ENCODE peak calls at places on chromosomes 12 and 14, in nine cellular contexts. N is GM23248, I is kidney, B is endodermal cell, P is mammary epithelial cell, Z is lung, J is cardiac muscle cell, W is left ventricle myocardium inferior, Y is astrocyte. X is an unnamed sample. For H3K4me1, the result is how much of the 10 kb centered on the place peaks cover.

GRCh38 chr12:111598637-111599458 is at the start of gene ATXN2:
- DNase-seq in Z (peak), B (peak), I (peak), J (peak), Y (no peak), N (peak), P (no peak), W (peak), X (peak)

GRCh38 chr12:76480800-76481199 is 78.8 kb downstream of the OSBPL8 start:
- DNase-seq in B (no peak), Y (no peak), W (no peak), Z (no peak), N (no peak), J (no peak), I (no peak), P (no peak), X (no peak)

GRCh38 chr12:109165599-109165998 is 49.2 kb downstream of the ACACB start:
- DNase-seq in W (no peak), I (no peak), P (peak), Y (no peak), B (no peak), J (no peak), N (peak), Z (no peak), X (no peak)

GRCh38 chr14:75915063-75915462 is 66.7 kb downstream of the TGFB3 start:
- DNase-seq in Y (no peak), Z (no peak), B (no peak), N (no peak), W (no peak), I (no peak), J (no peak), P (no peak), X (no peak)

GRCh38 chr12:5154091-5154490 is 110.4 kb downstream of the KCNA5 start:
- DNase-seq in B (peak), Z (no peak), J (peak), N (no peak), W (no peak), P (no peak), Y (no peak), I (no peak), X (no peak)

GRCh38 chr12:122865268-122866231 is 30.3 kb downstream of the HIP1R start:
- DNase-seq in J (peak), I (peak), P (no peak), N (peak), Y (no peak), W (peak), Z (no peak), B (peak), X (no peak)

GRCh38 chr14:34781242-34781641 is 66.8 kb upstream of the CFL2 start:
- DNase-seq in Y (peak), Z (no peak), P (peak), W (no peak), B (no peak), N (peak), J (no peak), I (no peak), X (no peak)

GRCh38 chr12:68823711-68824110 is 15.7 kb downstream of the MDM2 start:
- DNase-seq in P (no peak), I (no peak), J (no peak), Z (no peak), N (no peak), W (no peak), Y (peak), B (no peak), X (no peak)

GRCh38 chr14:24329736-24330135 is 5.1 kb downstream of the ADCY4 start:
- DNase-seq in P (no peak), B (no peak), I (peak), J (no peak), W (no peak), Z (peak), Y (no peak), N (peak), X (no peak)

GRCh38 chr14:77302926-77303325 is 17.8 kb downstream of the POMT2 start:
- DNase-seq in P (peak), I (no peak), W (no peak), Z (no peak), N (peak), B (no peak), Y (peak), J (no peak), X (no peak)

GRCh38 chr12:57737467-57738141 is 938 bp downstream of the AGAP2 start:
- DNase-seq in P (no peak), B (peak), I (no peak), Z (no peak), N (peak), J (peak), Y (no peak), W (no peak), X (no peak)

GRCh38 chr14:99321955-99322730 is 50.1 kb upstream of the BCL11B start:
- DNase-seq in I (no peak), W (no peak), B (peak), Z (no peak), N (no peak), Y (no peak), J (no peak), P (no peak), X (no peak)

GRCh38 chr14:104388011-104388521 is 191.5 kb upstream of the C14orf180 start:
- DNase-seq in Y (no peak), W (no peak), Z (no peak), P (no peak), J (no peak), I (peak), N (no peak), B (peak), X (no peak)

GRCh38 chr12:108066583-108067234 is 62.4 kb upstream of the WSCD2 start:
- DNase-seq in Y (no peak), W (no peak), P (no peak), B (no peak), N (peak), Z (no peak), I (no peak), J (no peak), X (no peak)

GRCh38 chr12:111068281-111068680 is 147.9 kb upstream of the MYL2 start:
- DNase-seq in W (no peak), B (no peak), P (no peak), N (no peak), J (peak), Z (no peak), Y (no peak), I (no peak), X (no peak)

GRCh38 chr12:1870998-1871917 is 47.2 kb downstream of the CACNA2D4 start:
- DNase-seq in Z (no peak), J (no peak), Y (no peak), B (peak), P (no peak), W (no peak), N (no peak), I (no peak), X (no peak)

GRCh38 chr12:125549836-125550235 is 484.6 kb downstream of the AACS start:
- DNase-seq in Y (no peak), Z (no peak), P (no peak), B (peak), W (no peak), J (no peak), N (no peak), I (no peak), X (no peak)

GRCh38 chr14:37035401-37035800 is 137.0 kb downstream of the SLC25A21 start:
- DNase-seq in W (no peak), P (no peak), N (no peak), Z (no peak), Y (no peak), J (no peak), I (no peak), B (no peak), X (no peak)

GRCh38 chr12:93080994-93081809 is 152.1 kb upstream of the EEA1 start:
- DNase-seq in B (peak), N (no peak), Y (peak), W (no peak), I (no peak), Z (no peak), J (no peak), P (peak), X (no peak)

GRCh38 chr12:64007853-64008252 is 163.4 kb downstream of the SRGAP1 start:
- DNase-seq in N (peak), I (no peak), P (no peak), W (no peak), Z (no peak), B (no peak), J (no peak), Y (peak), X (no peak)

GRCh38 chr12:56994231-56994746 is 12.1 kb downstream of the ZBTB39 start:
- DNase-seq in B (peak), P (no peak), J (no peak), Z (no peak), Y (no peak), I (no peak), N (no peak), W (no peak), X (no peak)

GRCh38 chr12:40054554-40055226 is 51.2 kb downstream of the SLC2A13 start:
- DNase-seq in Y (peak), J (no peak), N (peak), Z (no peak), W (peak), P (peak), I (no peak), B (no peak), X (peak)

GRCh38 chr12:93773122-93773871 is 96.1 kb downstream of the CRADD start:
- DNase-seq in B (no peak), W (no peak), J (no peak), I (no peak), Z (no peak), N (peak), Y (peak), P (peak), X (no peak)

GRCh38 chr12:16012086-16012485 is 101.0 kb downstream of the DERA start:
- DNase-seq in B (no peak), W (peak), J (no peak), N (peak), P (no peak), Y (peak), I (no peak), Z (no peak), X (peak)

GRCh38 chr14:103118663-103119404 is 4.4 kb upstream of the TNFAIP2 start:
- DNase-seq in N (no peak), W (peak), J (no peak), Z (peak), I (no peak), B (no peak), P (no peak), Y (no peak), X (peak)

GRCh38 chr12:108313609-108314331 is 25.3 kb downstream of the CMKLR1 start:
- DNase-seq in N (no peak), W (no peak), B (peak), P (no peak), Z (no peak), I (peak), J (peak), Y (no peak), X (peak)

GRCh38 chr12:125983784-125984510 is 918.7 kb downstream of the AACS start:
- DNase-seq in N (no peak), I (no peak), J (peak), B (peak), P (no peak), W (no peak), Y (peak), Z (no peak), X (no peak)

GRCh38 chr14:21455592-21455911 is 371 bp downstream of the CHD8 start:
- DNase-seq in Z (no peak), J (no peak), N (peak), B (no peak), P (peak), I (no peak), Y (no peak), W (no peak), X (no peak)

GRCh38 chr12:64097346-64098105 is 124.6 kb downstream of the KICS2 start:
- DNase-seq in Z (no peak), B (no peak), N (peak), Y (peak), W (no peak), I (no peak), P (no peak), J (no peak), X (no peak)

GRCh38 chr14:85088231-85088630 is 441.7 kb upstream of the FLRT2 start:
- DNase-seq in B (no peak), I (no peak), Y (peak), N (peak), W (no peak), J (no peak), P (peak), Z (no peak), X (no peak)

GRCh38 chr12:96047621-96048211 is 12.3 kb upstream of the LTA4H start:
- DNase-seq in P (peak), N (peak), B (no peak), I (no peak), W (no peak), Y (peak), J (no peak), Z (peak), X (no peak)

GRCh38 chr12:21330682-21331253 is 3.9 kb downstream of the SLCO1A2 start:
- DNase-seq in P (no peak), W (no peak), N (no peak), I (no peak), B (no peak), Z (no peak), J (no peak), Y (peak), X (no peak)

GRCh38 chr14:59511916-59512530 is 27.7 kb downstream of the JKAMP start:
- DNase-seq in Y (no peak), P (no peak), B (peak), W (no peak), Z (no peak), N (peak), I (no peak), J (peak), X (no peak)

GRCh38 chr14:38207342-38207741 is 362 bp upstream of the SSTR1 start:
- DNase-seq in J (no peak), Y (no peak), P (no peak), N (peak), B (peak), I (no peak), W (no peak), Z (no peak), X (no peak)

GRCh38 chr12:19018302-19018980 is 111.1 kb upstream of the PLEKHA5 start:
- DNase-seq in J (no peak), Z (no peak), P (peak), N (peak), B (no peak), Y (peak), I (no peak), W (no peak), X (no peak)

GRCh38 chr12:130813436-130813835 is 25.6 kb downstream of the STX2 start:
- DNase-seq in Y (no peak), I (no peak), N (no peak), Z (no peak), B (peak), W (no peak), J (no peak), P (no peak), X (no peak)

GRCh38 chr12:1911598-1912575 is 6.6 kb downstream of the CACNA2D4 start:
- DNase-seq in Y (no peak), Z (peak), N (no peak), J (no peak), W (no peak), I (no peak), B (peak), P (no peak), X (no peak)

GRCh38 chr12:28568083-28568482 is 377.8 kb downstream of the CCDC91 start:
- DNase-seq in Y (peak), P (peak), W (no peak), B (no peak), I (no peak), N (peak), J (no peak), Z (no peak), X (no peak)

GRCh38 chr12:97701901-97702300 is 239.3 kb downstream of the RMST start:
- DNase-seq in P (no peak), Z (no peak), W (no peak), I (no peak), B (no peak), Y (no peak), J (no peak), N (no peak), X (no peak)

DNA sequence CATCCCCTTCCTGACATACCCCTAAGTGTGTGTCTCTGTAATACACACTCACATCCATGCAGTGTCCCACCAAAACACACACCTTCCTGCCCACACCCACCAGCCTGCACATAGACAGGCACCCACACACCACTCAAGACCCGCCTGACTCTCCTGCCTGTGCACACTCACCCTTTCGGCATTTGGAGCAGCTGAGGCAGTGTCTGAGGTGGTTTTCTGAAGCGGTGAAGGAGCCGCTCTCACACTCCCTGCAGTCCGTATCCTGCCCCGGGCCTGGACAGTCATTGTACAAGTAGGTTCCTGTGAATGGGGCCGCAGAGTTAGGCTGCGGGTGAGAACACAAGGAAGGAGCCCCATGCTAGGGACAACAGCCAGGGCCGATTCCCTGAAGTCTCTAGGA is 8.3 kb downstream of the TNFRSF1A start:
- DNase-seq in B (no peak), I (peak), Z (no peak), J (no peak), N (peak), P (peak), W (no peak), Y (peak), X (no peak)
- H3K4me1 ChIP-seq in B (under half), I (half or more), Z (under half), J (under half), N (half or more), P (half or more), W (half or more), Y (half or more), X (under half)

DNA sequence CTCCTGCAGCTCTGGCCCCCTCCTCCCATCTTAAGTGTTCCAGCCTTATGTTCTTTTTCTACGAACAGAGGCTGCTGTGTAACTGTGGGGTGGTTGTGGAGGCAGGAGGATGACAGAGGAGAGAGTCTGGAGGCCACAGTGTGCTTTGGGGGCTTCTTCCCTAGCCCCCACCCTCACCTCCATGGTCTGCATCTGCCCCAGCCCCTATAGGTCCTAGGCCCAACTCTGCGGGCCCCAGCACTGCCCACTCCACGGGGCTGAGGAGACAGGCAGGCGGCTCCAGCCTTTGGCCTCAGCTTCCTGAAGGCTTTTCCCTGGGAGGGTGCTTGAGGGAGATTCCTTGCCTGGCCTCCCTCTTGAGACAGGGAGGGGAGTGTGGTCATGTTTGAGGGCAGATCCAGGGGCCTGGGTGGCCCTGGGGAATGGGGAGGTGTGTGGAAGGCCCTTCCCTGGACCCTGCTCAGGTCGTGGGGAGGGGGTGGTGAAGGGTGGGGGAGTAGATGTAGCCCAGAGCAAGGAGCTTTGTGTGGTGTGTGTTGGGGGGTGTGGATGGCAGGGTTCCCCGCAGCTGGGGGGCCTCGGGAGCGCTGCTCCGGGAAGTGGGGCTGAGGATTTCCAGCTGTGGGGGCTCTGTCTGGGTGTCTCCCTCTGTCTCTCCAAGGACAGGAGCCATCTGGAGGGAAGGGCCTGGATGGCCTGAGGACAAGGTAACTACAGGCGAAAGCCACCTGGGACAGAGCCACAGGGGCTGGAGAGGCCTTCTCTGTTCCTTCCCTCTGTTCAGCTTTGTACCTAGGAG is 1.1 kb downstream of the SMIM41 start:
- DNase-seq in Y (no peak), W (no peak), N (no peak), I (peak), J (no peak), Z (no peak), P (no peak), B (no peak), X (no peak)
- H3K4me1 ChIP-seq in Y (under half), W (under half), N (under half), I (under half), J (under half), Z (under half), P (under half), B (under half), X (under half)

DNA sequence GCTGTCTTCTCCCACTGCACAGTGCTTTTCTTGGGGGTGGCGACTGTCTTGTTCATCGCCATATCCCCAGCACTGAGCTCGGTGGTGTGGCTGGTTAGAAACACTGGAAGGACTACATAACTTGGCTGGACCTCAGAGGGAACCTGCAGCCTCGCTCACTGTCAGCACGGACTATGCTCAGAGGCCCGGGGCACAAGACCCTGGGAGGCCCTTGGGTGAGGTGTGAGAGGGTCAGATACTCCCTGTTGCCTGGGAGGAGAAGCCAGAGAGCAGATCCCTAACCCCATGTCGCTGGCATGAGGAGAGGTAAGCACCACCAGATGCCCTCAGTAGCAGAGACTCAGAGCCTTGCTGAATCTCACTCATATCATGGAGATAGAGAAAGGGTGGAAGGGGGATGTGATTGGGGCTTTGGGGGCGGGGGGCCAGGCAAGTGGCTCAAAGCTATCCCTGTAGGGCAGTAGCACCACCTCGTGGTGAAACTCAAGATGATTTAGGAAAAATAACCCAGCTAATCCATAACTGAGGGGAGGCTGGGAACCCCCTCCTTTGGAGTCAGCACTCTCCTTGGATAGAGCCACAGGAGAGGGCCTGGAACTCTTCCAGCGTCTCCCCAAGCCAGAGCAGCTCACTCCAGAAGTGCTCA is 18.7 kb upstream of the HDAC7 start:
- DNase-seq in I (no peak), Z (no peak), N (peak), W (no peak), Y (no peak), J (peak), B (peak), P (no peak), X (no peak)
- H3K4me1 ChIP-seq in I (under half), Z (under half), N (under half), W (under half), Y (under half), J (under half), B (under half), P (under half), X (under half)

GRCh38 chr12:13177373-13177772 is 19.2 kb upstream of the EMP1 start:
- DNase-seq in J (no peak), W (no peak), N (peak), Z (peak), I (no peak), P (no peak), B (peak), Y (no peak), X (no peak)
- H3K4me1 ChIP-seq in J (under half), W (under half), N (half or more), Z (under half), I (under half), P (half or more), B (under half), Y (half or more), X (under half)

GRCh38 chr14:68145539-68145938 is 326.0 kb downstream of the RAD51B start:
- DNase-seq in I (no peak), B (no peak), N (peak), Y (peak), P (no peak), J (no peak), Z (no peak), W (no peak), X (no peak)
- H3K4me1 ChIP-seq in I (under half), B (under half), N (half or more), Y (under half), P (half or more), J (under half), Z (under half), W (half or more), X (under half)

GRCh38 chr14:100771121-100771800 is 44.6 kb downstream of the DLK1 start:
- DNase-seq in J (no peak), I (no peak), P (no peak), Y (no peak), Z (no peak), N (no peak), W (no peak), B (peak), X (no peak)
- H3K4me1 ChIP-seq in J (under half), I (under half), P (under half), Y (under half), Z (under half), N (under half), W (under half), B (under half), X (under half)

GRCh38 chr14:91378945-91379932 is 38.4 kb downstream of the CCDC88C start:
- DNase-seq in J (no peak), I (no peak), Z (no peak), P (no peak), Y (no peak), B (no peak), N (no peak), W (no peak), X (no peak)
- H3K4me1 ChIP-seq in J (under half), I (under half), Z (under half), P (under half), Y (under half), B (under half), N (under half), W (under half), X (under half)